ENCODE peak calls at places on chromosomes 7 and 10, in nine cellular contexts. E is NCI-H460; K is stimulated activated naive B cell treated with anti-CD40 and anti-IgM and Interleukin-4, amounts not matched to agents 10 μg/mL and 1 μg/mL and 100 μg/mL, for 72 hours; X is stimulated activated CD4-positive, alpha-beta T cell treated with anti-CD3 and anti-CD28 coated beads, Interleukin-4, amount 100 ng/mL, for 4 hours; W is A549; N is Kasumi-1; H is activated T-cell treated with anti-CD3 and anti-CD28 coated beads, Interleukin-2, amount 50 U/mL, for 72 hours; P is cardiac muscle cell; B is ACHN. R is an unnamed sample.
A peak's percentile ranks its signal among the peaks of the same experiment; 100 is the strongest.

GRCh38 chr7:130216025-130216424 is 8.4 kb downstream of the SSMEM1 start:
- DNase-seq in K (no peak), H (no peak), E (no peak), X (no peak), B (no peak), P (no peak), W (no peak), N (no peak), R (no peak)

GRCh38 chr7:1694551-1694950 is 24.5 kb downstream of the ELFN1 start:
- DNase-seq in B (no peak), W (no peak), N (no peak), H (no peak), E (no peak), P (no peak), X (no peak), K (no peak), R (no peak)

GRCh38 chr7:100583132-100584045 is 2.5 kb downstream of the LRCH4 start:
- DNase-seq in E (no peak), W (no peak), X (peak; percentile 46), N (peak; percentile 98), K (peak; percentile 56), H (peak; percentile 75), P (peak; percentile 81), B (no peak), R (peak; percentile 59)

GRCh38 chr10:125086716-125087115 is 73.6 kb downstream of the CTBP2 start:
- DNase-seq in E (no peak), H (no peak), B (no peak), K (no peak), N (no peak), X (no peak), W (no peak), P (no peak), R (no peak)

GRCh38 chr7:139431010-139431409 is 52.5 kb downstream of the KLRG2 start:
- DNase-seq in H (no peak), B (no peak), P (no peak), X (no peak), N (no peak), E (no peak), K (no peak), W (no peak), R (no peak)

GRCh38 chr7:46551603-46552002 is 630.5 kb upstream of the IGFBP3 start:
- DNase-seq in H (no peak), E (no peak), W (no peak), X (no peak), K (no peak), B (no peak), P (no peak), N (no peak), R (no peak)

GRCh38 chr10:11595395-11595692 is 16.1 kb downstream of the USP6NL start:
- DNase-seq in W (no peak), P (peak; percentile 44), K (no peak), B (no peak), E (no peak), X (no peak), H (no peak), N (no peak), R (no peak)

GRCh38 chr7:44760034-44760580 is 11.5 kb downstream of the ZMIZ2 start:
- DNase-seq in B (no peak), W (no peak), X (no peak), E (no peak), P (no peak), N (no peak), H (no peak), K (no peak), R (no peak)

GRCh38 chr7:96202102-96202501 is 119.8 kb downstream of the SLC25A13 start:
- DNase-seq in W (no peak), P (no peak), X (no peak), K (no peak), N (no peak), E (no peak), H (no peak), B (no peak), R (no peak)

GRCh38 chr7:73678862-73679261 is 4.4 kb downstream of the DNAJC30 start:
- DNase-seq in W (no peak), X (no peak), H (no peak), B (no peak), N (no peak), K (no peak), P (no peak), E (no peak), R (no peak)

GRCh38 chr7:34823650-34824258 is 165.7 kb downstream of the NPSR1 start:
- DNase-seq in N (peak; percentile 39), P (peak; percentile 64), X (peak; percentile 27), H (peak; percentile 60), B (peak; percentile 63), E (peak; percentile 61), W (peak; percentile 56), K (no peak), R (peak; percentile 22)

GRCh38 chr7:29217112-29217511 is 22.5 kb downstream of the CHN2 start:
- DNase-seq in B (no peak), N (no peak), K (no peak), P (peak; percentile 75), W (no peak), X (no peak), H (no peak), E (no peak), R (no peak)

GRCh38 chr10:130181858-130182257 is 45.7 kb downstream of the GLRX3 start:
- DNase-seq in W (no peak), B (no peak), N (no peak), P (no peak), E (no peak), H (no peak), K (no peak), X (no peak), R (no peak)

GRCh38 chr7:30252885-30253795 is 31.3 kb upstream of the ZNRF2 start:
- DNase-seq in K (no peak), P (peak; percentile 65), X (no peak), B (peak; percentile 91), H (peak; percentile 9), N (peak; percentile 34), W (no peak), E (no peak), R (no peak)

GRCh38 chr7:47294569-47295222 is 287.2 kb downstream of the TNS3 start:
- DNase-seq in P (no peak), K (no peak), B (no peak), X (no peak), N (no peak), E (no peak), W (no peak), H (no peak), R (no peak)

GRCh38 chr10:1870491-1870890 is 133.2 kb upstream of the ADARB2 start:
- DNase-seq in W (no peak), B (no peak), X (no peak), E (no peak), H (no peak), K (no peak), P (no peak), N (no peak), R (no peak)

GRCh38 chr7:19375986-19376385 is 230.8 kb upstream of the FERD3L start:
- DNase-seq in N (no peak), K (no peak), E (no peak), X (no peak), H (no peak), B (no peak), P (no peak), W (no peak), R (no peak)

GRCh38 chr10:114691442-114691941 is 33.4 kb upstream of the ABLIM1 start:
- DNase-seq in P (peak; percentile 50), X (no peak), K (no peak), E (peak; percentile 56), B (peak; percentile 53), N (no peak), H (no peak), W (no peak), R (no peak)

GRCh38 chr10:15370212-15370740 is 813 bp downstream of the FAM171A1 start:
- DNase-seq in N (no peak), B (peak; percentile 13), E (no peak), K (peak; percentile 0), P (peak; percentile 30), X (peak; percentile 3), W (no peak), H (peak; percentile 45), R (peak; percentile 1)

GRCh38 chr10:21832751-21833150 is 170.8 kb downstream of the DNAJC1 start:
- DNase-seq in P (no peak), X (no peak), N (no peak), W (no peak), B (no peak), K (no peak), H (no peak), E (no peak), R (no peak)

GRCh38 chr7:18574235-18574540 is 78.6 kb downstream of the HDAC9 start:
- DNase-seq in E (no peak), H (no peak), N (no peak), X (no peak), K (no peak), W (no peak), B (no peak), P (no peak), R (no peak)

GRCh38 chr7:13833872-13834271 is 155.6 kb downstream of the ETV1 start:
- DNase-seq in N (no peak), E (peak; percentile 74), W (no peak), X (no peak), B (no peak), K (no peak), P (no peak), H (no peak), R (no peak)

GRCh38 chr7:108455833-108456677 is at the start of gene NRCAM:
- DNase-seq in H (peak; percentile 52), E (peak; percentile 71), N (peak; percentile 39), P (peak; percentile 87), W (peak; percentile 89), B (peak; percentile 31), X (no peak), K (peak; percentile 22), R (no peak)

GRCh38 chr10:103154464-103155299 is 38.4 kb downstream of the NT5C2 start:
- DNase-seq in P (peak; percentile 48), W (no peak), N (no peak), K (no peak), H (no peak), B (no peak), X (no peak), E (no peak), R (no peak)

GRCh38 chr7:123537026-123537642 is 2.7 kb upstream of the IQUB start:
- DNase-seq in H (no peak), K (no peak), P (peak; percentile 41), W (peak; percentile 25), X (no peak), B (peak; percentile 60), N (peak; percentile 16), E (no peak), R (no peak)

GRCh38 chr7:116736927-116737715 is 65.1 kb downstream of the MET start:
- DNase-seq in X (no peak), P (peak; percentile 31), E (no peak), H (no peak), B (peak; percentile 83), K (no peak), N (no peak), W (no peak), R (no peak)

GRCh38 chr10:125375210-125375609 is 214.8 kb upstream of the CTBP2 start:
- DNase-seq in W (peak; percentile 30), K (no peak), H (no peak), E (peak; percentile 12), N (no peak), B (peak; percentile 25), P (no peak), X (no peak), R (no peak)

GRCh38 chr7:139358541-139359365 is 941 bp upstream of the LUC7L2 start:
- DNase-seq in H (peak; percentile 52), E (peak; percentile 65), X (peak; percentile 29), K (peak; percentile 35), P (peak; percentile 46), W (peak; percentile 67), N (peak; percentile 30), B (peak; percentile 87), R (peak; percentile 37)

GRCh38 chr7:21076054-21076453 is 289.4 kb upstream of the SP8 start:
- DNase-seq in K (no peak), P (no peak), X (no peak), W (no peak), H (no peak), E (no peak), N (no peak), B (no peak), R (no peak)

GRCh38 chr7:54615545-54615944 is 73.4 kb downstream of the VSTM2A start:
- DNase-seq in X (no peak), E (no peak), H (no peak), P (no peak), W (no peak), N (no peak), B (no peak), K (no peak), R (no peak)

GRCh38 chr7:18468794-18469193 is 26.8 kb upstream of the HDAC9 start:
- DNase-seq in E (no peak), B (no peak), K (no peak), N (no peak), P (no peak), X (no peak), H (no peak), W (no peak), R (no peak)